ENCODE peak calls at places on chromosomes 16 and 17, in four cellular contexts. A, U, K and F are unnamed samples.

GRCh38 chr17:72351884-72352346 is 231.1 kb downstream of the SOX9 start:
- DNase-seq in A (no peak), U (no peak), K (no peak), F (no peak)

GRCh38 chr17:17994271-17994670 is 21.6 kb downstream of the DRC3 start:
- DNase-seq in A (no peak), U (no peak), K (no peak), F (no peak)

GRCh38 chr16:49782405-49782804 is 73.5 kb downstream of the ZNF423 start:
- DNase-seq in A (no peak), U (no peak), K (no peak), F (no peak)

GRCh38 chr17:40548982-40549680 is 16.1 kb downstream of the CCR7 start:
- DNase-seq in A (no peak), U (peak; percentile 70), K (peak; percentile 0), F (no peak)

GRCh38 chr17:80316927-80317705 is 56.5 kb downstream of the RNF213 start:
- DNase-seq in A (no peak), U (no peak), K (peak; percentile 26), F (peak; percentile 23)

GRCh38 chr17:42526031-42526444 is 10.0 kb upstream of the NAGLU start:
- DNase-seq in A (no peak), U (no peak), K (no peak), F (no peak)

GRCh38 chr17:27989046-27989445 is 53.4 kb upstream of the NLK start:
- DNase-seq in A (no peak), U (no peak), K (no peak), F (no peak)

GRCh38 chr17:38466346-38467315 is 38.4 kb downstream of the ARHGAP23 start:
- DNase-seq in A (no peak), U (peak; percentile 36), K (no peak), F (no peak)

GRCh38 chr16:79721186-79721745 is 120.7 kb upstream of the MAF start:
- DNase-seq in A (no peak), U (peak; percentile 59), K (no peak), F (no peak)

GRCh38 chr16:30697264-30698138 is 1.5 kb upstream of the SRCAP start:
- DNase-seq in A (no peak), U (no peak), K (peak; percentile 99), F (no peak)

GRCh38 chr16:14186954-14187306 is 115.8 kb downstream of the MRTFB start:
- DNase-seq in A (no peak), U (no peak), K (no peak), F (no peak)

GRCh38 chr17:11506635-11507034 is 91.6 kb upstream of the DNAH9 start:
- DNase-seq in A (no peak), U (no peak), K (no peak), F (no peak)

GRCh38 chr17:66348605-66349165 is 46.3 kb downstream of the PRKCA start:
- DNase-seq in A (peak; percentile 63), U (peak; percentile 56), K (no peak), F (peak; percentile 4)

GRCh38 chr17:69592692-69593350 is 178.3 kb downstream of the MAP2K6 start:
- DNase-seq in A (peak; percentile 48), U (no peak), K (no peak), F (no peak)

GRCh38 chr16:13873835-13874438 is 46.0 kb upstream of the ERCC4 start:
- DNase-seq in A (peak; percentile 6), U (no peak), K (peak; percentile 5), F (no peak)

GRCh38 chr16:17104654-17105053 is 366.1 kb downstream of the XYLT1 start:
- DNase-seq in A (peak; percentile 27), U (no peak), K (no peak), F (no peak)

GRCh38 chr16:46883353-46883689 is 841 bp upstream of the GPT2 start:
- DNase-seq in A (no peak), U (no peak), K (no peak), F (no peak)

GRCh38 chr17:5769936-5770335 is 185.6 kb upstream of the NLRP1 start:
- DNase-seq in A (no peak), U (no peak), K (no peak), F (no peak)

GRCh38 chr17:43020789-43021738 is 1.1 kb downstream of the VAT1 start:
- DNase-seq in A (peak; percentile 82), U (peak; percentile 82), K (peak; percentile 51), F (no peak)

GRCh38 chr17:18377437-18378204 is at the start of gene EVPLL:
- DNase-seq in A (no peak), U (no peak), K (no peak), F (no peak)

GRCh38 chr17:17196776-17197175 is 9.4 kb downstream of the PLD6 start:
- DNase-seq in A (no peak), U (no peak), K (no peak), F (no peak)

GRCh38 chr17:17079761-17080160 is 37.5 kb downstream of the MPRIP start:
- DNase-seq in A (no peak), U (peak; percentile 52), K (no peak), F (no peak)

GRCh38 chr17:68600123-68600880 is 865 bp downstream of the FAM20A start:
- DNase-seq in A (no peak), U (peak; percentile 68), K (peak; percentile 7), F (no peak)

GRCh38 chr17:9715503-9716016 is 70.2 kb downstream of the USP43 start:
- DNase-seq in A (no peak), U (no peak), K (no peak), F (no peak)

GRCh38 chr16:65002265-65002664 is 119.6 kb downstream of the CDH11 start:
- DNase-seq in A (peak; percentile 57), U (no peak), K (no peak), F (no peak)

GRCh38 chr17:79651266-79651665 is 40.4 kb upstream of the RBFOX3 start:
- DNase-seq in A (no peak), U (no peak), K (no peak), F (no peak)

GRCh38 chr17:34556951-34557350 is 22.4 kb upstream of the TMEM132E start:
- DNase-seq in A (no peak), U (no peak), K (no peak), F (no peak)

GRCh38 chr16:24036614-24037013 is 200.8 kb downstream of the PRKCB start:
- DNase-seq in A (peak; percentile 65), U (no peak), K (peak; percentile 19), F (no peak)

GRCh38 chr17:16988749-16989229 is 16.9 kb upstream of the TNFRSF13B start:
- DNase-seq in A (no peak), U (no peak), K (no peak), F (no peak)

GRCh38 chr16:20918486-20919239 is 18.1 kb downstream of the LYRM1 start:
- DNase-seq in A (no peak), U (peak; percentile 71), K (peak; percentile 15), F (no peak)

GRCh38 chr16:22874394-22874793 is 60.4 kb downstream of the HS3ST2 start:
- DNase-seq in A (no peak), U (no peak), K (no peak), F (no peak)

GRCh38 chr16:81036751-81037350 is 1.2 kb downstream of the ATMIN start:
- DNase-seq in A (no peak), U (no peak), K (no peak), F (no peak)

GRCh38 chr17:42180922-42181850 is at the start of gene KCNH4:
- DNase-seq in A (peak; percentile 23), U (peak; percentile 52), K (peak; percentile 87), F (peak; percentile 77)

GRCh38 chr17:45240905-45241314 is 19.2 kb downstream of the FMNL1 start:
- DNase-seq in A (no peak), U (no peak), K (peak; percentile 63), F (peak; percentile 25)

GRCh38 chr17:45784583-45785372 is 658 bp downstream of the CRHR1 start:
- DNase-seq in A (no peak), U (peak; percentile 40), K (peak; percentile 53), F (no peak)

DNA sequence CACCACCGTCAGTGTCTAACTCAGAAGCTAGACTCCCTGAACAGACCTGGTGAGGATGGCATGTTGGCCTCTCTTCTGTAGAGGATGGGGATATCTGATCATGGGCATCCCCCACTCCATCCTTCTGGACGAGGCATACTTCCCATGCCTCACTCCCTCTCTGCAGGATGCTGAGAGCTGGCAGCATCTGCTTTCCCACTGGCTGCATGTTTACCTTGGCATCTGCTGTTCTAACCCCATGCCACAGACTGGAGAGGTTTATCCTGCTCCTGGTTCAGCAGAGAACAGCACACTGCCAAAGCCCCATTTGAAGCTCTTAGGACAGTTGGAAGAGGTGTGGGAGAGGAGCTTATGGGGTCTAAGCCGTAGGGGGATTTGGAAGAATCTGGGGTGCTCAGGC is 46.0 kb downstream of the YPEL2 start:
- DNase-seq in A (no peak), U (no peak), K (no peak), F (no peak)
- H3K27ac ChIP-seq in A (no peak overlapping the region), U (peak overlapping the region; percentile 96), K (peak overlapping the region; percentile 97), F (peak overlapping the region; percentile 100)

GRCh38 chr17:48251950-48252349 is 144.4 kb downstream of the SNX11 start:
- DNase-seq in A (no peak), U (no peak), K (no peak), F (no peak)
- H3K27ac ChIP-seq in A (no peak overlapping the region), U (no peak overlapping the region), K (no peak overlapping the region), F (no peak overlapping the region)

DNA sequence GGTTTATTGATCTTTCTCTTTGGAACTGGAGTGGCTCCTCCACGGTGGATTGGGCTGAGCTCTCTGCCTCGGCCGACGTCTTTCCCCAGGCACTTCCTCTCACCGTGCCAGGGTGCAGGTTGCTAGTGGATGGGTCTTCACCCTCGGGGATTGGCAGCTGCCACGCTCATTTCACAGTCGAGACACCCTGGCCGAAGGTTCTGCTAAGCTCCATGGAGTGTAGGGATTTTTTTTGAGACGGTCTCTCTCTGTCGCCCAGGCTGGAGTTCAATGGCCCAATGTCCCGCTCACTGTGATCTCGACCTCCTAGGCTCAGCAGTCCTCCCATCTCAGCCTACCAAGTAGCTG is 280.8 kb downstream of the SEC14L1 start:
- DNase-seq in A (no peak), U (no peak), K (no peak), F (no peak)
- H3K27ac ChIP-seq in A (no peak overlapping the region), U (peak overlapping the region; percentile 97), K (peak overlapping the region; percentile 22), F (no peak overlapping the region)

DNA sequence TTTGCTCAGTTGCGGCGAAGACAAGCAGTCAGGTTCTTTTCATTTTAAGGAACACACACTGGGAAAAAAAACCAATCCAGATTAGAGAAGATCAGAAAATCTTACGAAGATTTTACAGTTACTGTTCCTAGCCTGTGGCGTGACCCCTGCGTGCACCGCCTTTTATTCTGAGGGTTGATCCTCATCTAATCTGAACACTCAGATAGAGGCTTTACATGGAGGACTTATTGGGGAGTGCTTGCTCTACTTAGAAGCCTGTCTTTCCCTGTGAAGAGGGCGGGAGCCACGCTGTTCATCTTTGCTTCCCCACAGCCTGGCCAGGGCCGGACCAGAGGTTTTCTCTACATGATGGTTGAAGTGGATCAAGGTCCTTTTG is 1.4 kb downstream of the TBC1D24 start:
- DNase-seq in A (no peak), U (no peak), K (no peak), F (no peak)
- H3K27ac ChIP-seq in A (no peak overlapping the region), U (no peak overlapping the region), K (no peak overlapping the region), F (no peak overlapping the region)

GRCh38 chr16:74998481-74999207 is at the start of gene ZNRF1:
- DNase-seq in A (peak; percentile 73), U (peak; percentile 90), K (peak; percentile 70), F (peak; percentile 50)
- H3K27ac ChIP-seq in A (peak within 1 kb of the TSS; percentile 36), U (peak within 1 kb of the TSS; percentile 74), K (peak within 1 kb of the TSS; percentile 87), F (peak within 1 kb of the TSS; percentile 92)

GRCh38 chr16:85653226-85653917 is 35.4 kb downstream of the GINS2 start:
- DNase-seq in A (no peak), U (no peak), K (no peak), F (no peak)
- H3K27ac ChIP-seq in A (no peak overlapping the region), U (peak overlapping the region; percentile 84), K (no peak overlapping the region), F (no peak overlapping the region)